ENCODE peak calls at places on chromosomes 2 and 18, in six cellular contexts. I is thoracic aorta, E is IMR-90, U is cardiac muscle cell, K is transverse colon, O is tibial artery. N is an unnamed sample. For H3K27me3 and H3K4me1, the result is how much of the 10 kb centered on the place peaks cover.

GRCh38 chr2:240466579-240467148 is 31.2 kb downstream of the GPC1 start:
- DNase-seq in I (peak), E (no peak), U (no peak), K (peak), O (no peak), N (no peak)

GRCh38 chr2:120658285-120659158 is 77.1 kb upstream of the GLI2 start:
- DNase-seq in I (no peak), E (no peak), U (no peak), K (no peak), O (no peak), N (no peak)

GRCh38 chr18:8366656-8367055 is 242.6 kb upstream of the RAB12 start:
- DNase-seq in I (no peak), E (no peak), U (no peak), K (no peak), O (no peak), N (no peak)

GRCh38 chr2:8976419-8976818 is 27.1 kb downstream of the MBOAT2 start:
- DNase-seq in I (no peak), E (no peak), U (no peak), K (no peak), O (no peak), N (no peak)

GRCh38 chr2:15920696-15921095 is 19.7 kb upstream of the MYCN start:
- DNase-seq in I (no peak), E (no peak), U (no peak), K (no peak), O (no peak), N (no peak)

GRCh38 chr2:26564121-26564520 is 77.0 kb downstream of the CIB4 start:
- DNase-seq in I (no peak), E (no peak), U (no peak), K (no peak), O (no peak), N (no peak)

GRCh38 chr2:85843543-85843942 is 45.2 kb downstream of the ST3GAL5 start:
- DNase-seq in I (no peak), E (no peak), U (no peak), K (no peak), O (no peak), N (no peak)

GRCh38 chr2:143529118-143529720 is 400.0 kb downstream of the ARHGAP15 start:
- DNase-seq in I (no peak), E (no peak), U (no peak), K (no peak), O (no peak), N (no peak)

GRCh38 chr2:54471221-54471711 is 15.1 kb downstream of the SPTBN1 start:
- DNase-seq in I (no peak), E (peak), U (peak), K (no peak), O (no peak), N (no peak)

GRCh38 chr2:115163572-115163971 is 721.1 kb downstream of the DPP10 start:
- DNase-seq in I (no peak), E (no peak), U (no peak), K (no peak), O (no peak), N (no peak)

GRCh38 chr2:96129528-96130120 is 8.7 kb downstream of the ASTL start:
- DNase-seq in I (no peak), E (peak), U (no peak), K (no peak), O (no peak), N (no peak)

GRCh38 chr2:232459419-232460035 is 3.6 kb downstream of the ALPI start:
- DNase-seq in I (no peak), E (no peak), U (no peak), K (no peak), O (no peak), N (no peak)
- H3K27me3 ChIP-seq in I (under half), E (under half), U (under half), K (under half), O (under half), N (under half)

GRCh38 chr2:217482343-217482742 is 520.5 kb downstream of the TNS1 start:
- DNase-seq in I (no peak), E (no peak), U (no peak), K (no peak), O (no peak), N (no peak)
- H3K4me3 ChIP-seq in I (no peak), E (no peak), U (no peak), K (no peak), O (no peak), N (no peak)

GRCh38 chr2:205730701-205731271 is 48.5 kb downstream of the NRP2 start:
- DNase-seq in I (no peak), E (peak), U (no peak), K (no peak), O (no peak), N (no peak)
- H3K4me1 ChIP-seq in I (under half), E (under half), U (under half), K (under half), O (under half), N (under half)

GRCh38 chr2:227615906-227616305 is 1.3 kb upstream of the SCYGR3 start:
- DNase-seq in I (no peak), E (no peak), U (no peak), K (no peak), O (no peak), N (no peak)
- H3K27me3 ChIP-seq in I (under half), E (under half), U (under half), K (under half), O (under half), N (under half)

GRCh38 chr2:176192351-176192750 is 3.9 kb downstream of the HOXD1 start:
- DNase-seq in I (no peak), E (no peak), U (no peak), K (no peak), O (no peak), N (no peak)

GRCh38 chr2:176188218-176188968 is at the start of gene HOXD1:
- DNase-seq in I (no peak), E (no peak), U (no peak), K (peak), O (no peak), N (no peak)

GRCh38 chr2:176187306-176188217 is 906 bp upstream of the HOXD1 start:
- DNase-seq in I (no peak), E (no peak), U (no peak), K (peak), O (no peak), N (no peak)

GRCh38 chr2:176188969-176189665 is 649 bp downstream of the HOXD1 start:
- DNase-seq in I (no peak), E (no peak), U (no peak), K (peak), O (no peak), N (no peak)

DNA sequence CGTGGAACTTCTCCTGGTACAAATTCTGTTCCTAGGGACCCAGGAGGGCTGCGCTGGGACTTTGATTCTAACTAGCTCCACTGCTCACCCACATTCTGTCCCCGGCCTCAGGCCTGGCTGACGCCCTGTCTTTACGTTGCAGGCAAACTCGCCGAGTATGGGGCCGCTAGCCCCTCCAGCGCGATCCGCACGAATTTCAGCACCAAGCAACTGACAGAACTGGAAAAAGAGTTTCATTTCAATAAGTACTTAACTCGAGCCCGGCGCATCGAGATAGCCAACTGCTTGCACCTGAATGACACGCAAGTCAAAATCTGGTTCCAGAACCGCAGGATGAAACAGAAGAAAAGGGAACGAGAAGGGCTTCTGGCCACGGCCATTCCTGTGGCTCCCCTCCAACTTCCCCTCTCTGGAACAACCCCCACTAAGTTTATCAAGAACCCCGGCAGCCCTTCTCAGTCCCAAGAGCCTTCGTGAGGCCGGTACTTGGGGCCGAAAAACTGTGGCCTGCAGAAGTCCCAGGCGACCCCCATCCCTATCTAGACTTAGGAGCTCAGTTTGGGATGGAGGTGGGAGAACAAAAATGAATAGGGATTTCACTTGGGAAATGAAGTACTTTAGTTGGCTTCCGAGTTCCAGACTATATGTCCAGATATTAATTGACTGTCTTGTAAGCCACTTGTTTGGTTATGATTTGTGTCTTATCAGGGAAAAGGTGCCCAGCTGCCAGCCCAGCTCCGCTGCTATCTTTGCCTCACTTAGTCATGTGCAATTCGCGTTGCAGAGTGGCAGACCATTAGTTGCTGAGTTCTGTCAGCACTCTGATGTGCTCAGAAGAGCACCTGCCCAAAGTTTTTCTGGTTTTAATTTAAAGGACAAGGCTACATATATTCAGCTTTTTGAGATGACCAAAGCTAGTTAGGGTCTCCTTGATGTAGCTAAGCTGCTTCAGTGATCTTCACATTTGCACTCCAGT is 1.5 kb downstream of the HOXD1 start:
- DNase-seq in I (no peak), E (no peak), U (peak), K (no peak), O (no peak), N (no peak)
- H3K4me3 ChIP-seq in I (peak), E (no peak), U (peak), K (no peak), O (peak), N (no peak)